ENCODE peak calls at places on chromosomes 12 and 14, in four cellular contexts. J is omental fat pad; N is gastroesophageal sphincter; Z is stimulated activated naive CD8-positive, alpha-beta T cell treated with anti-CD3 and anti-CD28 coated beads, Interleukin-15, amount 100 ng/mL, for 72 hours. X is an unnamed sample.

GRCh38 chr12:2559931-2560715 is 234.6 kb upstream of the FKBP4 start:
- ATAC-seq in N (no peak), J (no peak), Z (no peak), X (no peak)

GRCh38 chr12:93778306-93778705 is 101.1 kb downstream of the CRADD start:
- ATAC-seq in Z (no peak), N (peak), J (peak), X (no peak)

GRCh38 chr12:104793968-104794367 is 164.1 kb downstream of the SLC41A2 start:
- ATAC-seq in J (no peak), Z (no peak), N (no peak), X (no peak)

GRCh38 chr14:98189077-98189476 is 1082.9 kb downstream of the BCL11B start:
- ATAC-seq in J (no peak), N (no peak), Z (peak), X (no peak)

GRCh38 chr12:53045646-53046045 is 4.2 kb upstream of the TNS2 start:
- ATAC-seq in J (no peak), N (no peak), Z (no peak), X (no peak)

GRCh38 chr12:120758798-120759590 is 33.4 kb downstream of the ACADS start:
- ATAC-seq in Z (no peak), N (no peak), J (no peak), X (no peak)

GRCh38 chr12:92436847-92437246 is 265.9 kb upstream of the PLEKHG7 start:
- ATAC-seq in N (no peak), J (no peak), Z (no peak), X (no peak)

GRCh38 chr12:44405267-44405666 is 470.8 kb downstream of the NELL2 start:
- ATAC-seq in Z (no peak), J (no peak), N (no peak), X (no peak)

GRCh38 chr12:79782197-79782890 is 91.6 kb upstream of the PAWR start:
- ATAC-seq in Z (peak), N (no peak), J (peak), X (no peak)

GRCh38 chr14:94395900-94396574 is 7.6 kb upstream of the SERPINA1 start:
- ATAC-seq in Z (no peak), N (no peak), J (no peak), X (no peak)

GRCh38 chr12:91988571-91988970 is 157.1 kb downstream of the BTG1 start:
- ATAC-seq in Z (no peak), J (no peak), N (no peak), X (no peak)

GRCh38 chr12:65526311-65526710 is 247.8 kb downstream of the MSRB3 start:
- ATAC-seq in Z (no peak), N (no peak), J (no peak), X (no peak)

GRCh38 chr12:132437252-132438138 is 52.5 kb upstream of the FBRSL1 start:
- ATAC-seq in N (peak), J (no peak), Z (peak), X (no peak)

GRCh38 chr14:22898302-22898894 is 15.4 kb downstream of the REM2 start:
- ATAC-seq in J (peak), N (no peak), Z (peak), X (no peak)

GRCh38 chr12:84375472-84375871 is 537.1 kb downstream of the SLC6A15 start:
- ATAC-seq in Z (no peak), J (no peak), N (no peak), X (no peak)

GRCh38 chr14:42228611-42229010 is 621.9 kb downstream of the LRFN5 start:
- ATAC-seq in J (no peak), N (no peak), Z (no peak), X (no peak)

GRCh38 chr12:68641138-68641537 is 30.4 kb downstream of the RAP1B start:
- ATAC-seq in J (no peak), N (no peak), Z (peak), X (peak)

GRCh38 chr14:61355892-61356325 is 34.5 kb downstream of the PRKCH start:
- ATAC-seq in N (peak), Z (peak), J (peak), X (no peak)

GRCh38 chr14:81829447-81829846 is 295.8 kb upstream of the SEL1L start:
- ATAC-seq in Z (no peak), J (no peak), N (no peak), X (peak)

GRCh38 chr12:61546296-61546695 is 713.9 kb upstream of the USP15 start:
- ATAC-seq in J (no peak), N (no peak), Z (no peak), X (no peak)

GRCh38 chr12:18700254-18700653 is 37.6 kb downstream of the PLCZ1 start:
- ATAC-seq in J (peak), N (peak), Z (no peak), X (no peak)

GRCh38 chr12:107086314-107086713 is 7.0 kb downstream of the CRY1 start:
- ATAC-seq in N (no peak), J (no peak), Z (no peak), X (no peak)

GRCh38 chr12:111826316-111826715 is 15.7 kb upstream of the MAPKAPK5 start:
- ATAC-seq in N (no peak), Z (no peak), J (no peak), X (no peak)

GRCh38 chr14:75310295-75311059 is 31.8 kb downstream of the FOS start:
- ATAC-seq in J (peak), Z (no peak), N (peak), X (no peak)

GRCh38 chr12:27922591-27923139 is 49.9 kb downstream of the PTHLH start:
- ATAC-seq in N (no peak), Z (no peak), J (peak), X (peak)

GRCh38 chr14:103483600-103483999 is 39.0 kb downstream of the CKB start:
- ATAC-seq in J (peak), N (no peak), Z (no peak), X (no peak)

GRCh38 chr12:20508962-20509361 is 140.6 kb downstream of the PDE3A start:
- ATAC-seq in Z (no peak), N (no peak), J (no peak), X (no peak)

GRCh38 chr12:27233814-27234213 is 10.3 kb upstream of the STK38L start:
- ATAC-seq in N (no peak), J (no peak), Z (no peak), X (no peak)

GRCh38 chr14:101721951-101722661 is 39.4 kb upstream of the PPP2R5C start:
- ATAC-seq in Z (peak), J (peak), N (peak), X (peak)

X was measured in stimulated activated memory B cell treated with anti-CD40 and anti-IgM and Interleukin-4, amounts not matched to agents 10 μg/mL and 1 μg/mL and 100 μg/mL, for 72 hours.